ENCODE peak calls at places on chromosomes 6 and 20, in five cellular contexts. One of them, this sample, is unnamed. For H3K4me1 and H3K36me3, the result is how much of the 10 kb centered on the place peaks cover.

GRCh38 chr6:121756643-121757042 is 321.2 kb downstream of the GJA1 start:
- DNase-seq in body of pancreas: no peak
- DNase-seq in colonic mucosa: no peak
- DNase-seq in uterus: no peak
- DNase-seq in fibroblast of lung: no peak
- DNase-seq in this sample: no peak

GRCh38 chr6:44800171-44800671 is 412.7 kb downstream of the CDC5L start:
- DNase-seq in body of pancreas: peak
- DNase-seq in colonic mucosa: no peak
- DNase-seq in uterus: no peak
- DNase-seq in fibroblast of lung: peak
- DNase-seq in this sample: no peak

GRCh38 chr20:59183751-59184150 is 20.1 kb downstream of the ZNF831 start:
- DNase-seq in body of pancreas: no peak
- DNase-seq in colonic mucosa: no peak
- DNase-seq in uterus: no peak
- DNase-seq in fibroblast of lung: no peak
- DNase-seq in this sample: no peak

GRCh38 chr6:51495016-51495805 is 592.2 kb downstream of the PKHD1 start:
- DNase-seq in body of pancreas: peak
- DNase-seq in colonic mucosa: no peak
- DNase-seq in uterus: no peak
- DNase-seq in fibroblast of lung: no peak
- DNase-seq in this sample: no peak

GRCh38 chr6:148164645-148165044 is 178.0 kb upstream of the SASH1 start:
- DNase-seq in body of pancreas: no peak
- DNase-seq in colonic mucosa: no peak
- DNase-seq in uterus: no peak
- DNase-seq in fibroblast of lung: peak
- DNase-seq in this sample: no peak

GRCh38 chr6:101776919-101777350 is 383.4 kb downstream of the GRIK2 start:
- DNase-seq in body of pancreas: no peak
- DNase-seq in colonic mucosa: no peak
- DNase-seq in uterus: no peak
- DNase-seq in fibroblast of lung: no peak
- DNase-seq in this sample: peak

GRCh38 chr6:107812370-107812769 is 11.7 kb downstream of the SCML4 start:
- DNase-seq in body of pancreas: no peak
- DNase-seq in colonic mucosa: no peak
- DNase-seq in uterus: no peak
- DNase-seq in fibroblast of lung: no peak
- DNase-seq in this sample: no peak

GRCh38 chr6:21597706-21598273 is 4.2 kb downstream of the SOX4 start:
- DNase-seq in body of pancreas: peak
- DNase-seq in colonic mucosa: peak
- DNase-seq in uterus: no peak
- DNase-seq in fibroblast of lung: no peak
- DNase-seq in this sample: peak

GRCh38 chr6:37674161-37674560 is 23.5 kb downstream of the MDGA1 start:
- DNase-seq in body of pancreas: no peak
- DNase-seq in colonic mucosa: no peak
- DNase-seq in uterus: no peak
- DNase-seq in fibroblast of lung: no peak
- DNase-seq in this sample: peak

DNA sequence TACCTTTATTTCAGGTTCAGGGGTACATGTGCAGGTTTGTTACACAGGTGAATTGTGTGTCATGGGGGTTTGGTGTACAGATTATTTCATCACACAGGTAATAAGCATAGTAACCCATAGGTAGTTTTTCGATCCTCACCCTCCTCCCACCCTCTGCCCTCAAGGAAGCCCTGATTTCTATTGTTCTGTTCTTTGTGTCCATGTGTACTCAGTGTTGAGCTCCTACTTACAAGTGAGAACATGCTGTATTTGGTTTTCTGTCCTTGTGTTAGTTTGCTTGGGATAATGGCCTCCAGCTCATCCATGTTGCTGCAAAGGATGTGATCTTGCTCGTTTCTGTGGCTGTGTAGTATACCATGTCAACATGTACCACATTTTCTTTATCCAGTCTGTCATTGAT is 66.0 kb downstream of the STK4 start:
- DNase-seq in body of pancreas: no peak
- DNase-seq in colonic mucosa: no peak
- DNase-seq in uterus: no peak
- DNase-seq in fibroblast of lung: no peak
- DNase-seq in this sample: no peak
- H3K4me1 ChIP-seq in body of pancreas: under half
- H3K4me1 ChIP-seq in colonic mucosa: under half
- H3K4me1 ChIP-seq in uterus: under half
- H3K4me1 ChIP-seq in fibroblast of lung: under half
- H3K4me1 ChIP-seq in this sample: under half

GRCh38 chr6:158869604-158870417 is 50.6 kb upstream of the EZR start:
- DNase-seq in body of pancreas: peak
- DNase-seq in colonic mucosa: peak
- DNase-seq in uterus: peak
- DNase-seq in fibroblast of lung: peak
- DNase-seq in this sample: peak

GRCh38 chr6:158868122-158868480 is 48.9 kb upstream of the EZR start:
- DNase-seq in body of pancreas: no peak
- DNase-seq in colonic mucosa: no peak
- DNase-seq in uterus: no peak
- DNase-seq in fibroblast of lung: no peak
- DNase-seq in this sample: no peak

GRCh38 chr6:158869010-158869603 is 49.9 kb upstream of the EZR start:
- DNase-seq in body of pancreas: peak
- DNase-seq in colonic mucosa: no peak
- DNase-seq in uterus: peak
- DNase-seq in fibroblast of lung: peak
- DNase-seq in this sample: no peak

GRCh38 chr6:158865769-158866168 is 46.6 kb upstream of the EZR start:
- DNase-seq in body of pancreas: no peak
- DNase-seq in colonic mucosa: no peak
- DNase-seq in uterus: no peak
- DNase-seq in fibroblast of lung: no peak
- DNase-seq in this sample: no peak

DNA sequence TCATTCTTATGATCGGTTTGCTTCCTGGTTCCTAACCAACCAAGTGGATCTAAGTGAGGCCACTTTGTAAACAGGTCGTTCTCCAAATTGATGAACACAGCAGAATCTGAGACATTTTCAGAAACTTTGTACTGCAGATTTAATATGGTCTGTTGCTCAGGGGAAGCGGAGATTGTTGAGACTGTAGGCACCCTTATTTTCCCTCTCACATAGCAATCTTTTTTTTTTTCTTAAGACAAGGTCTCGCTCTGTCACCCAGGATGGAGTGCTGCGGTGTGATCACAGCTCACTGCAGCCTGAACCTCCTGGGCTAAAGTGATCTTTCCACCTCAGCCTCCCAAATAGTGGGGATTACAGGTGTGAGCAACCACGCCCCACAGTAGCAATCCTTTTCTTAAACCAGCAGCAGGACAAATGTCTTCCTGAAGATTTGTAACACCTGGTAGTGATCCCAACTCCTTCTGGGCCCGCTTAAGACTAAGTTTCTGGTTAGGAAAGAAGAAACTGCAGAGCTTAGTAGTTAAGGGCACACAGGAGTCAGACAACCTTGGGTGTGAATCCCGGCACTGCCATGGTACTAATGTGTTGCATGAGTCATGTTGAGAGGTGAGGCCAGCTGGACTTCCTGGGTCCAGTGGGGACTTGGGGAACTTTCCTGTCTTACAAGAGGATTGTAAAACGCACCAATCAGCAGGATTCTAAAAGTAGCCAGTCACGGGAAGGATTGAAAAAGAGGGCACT is 48.4 kb upstream of the EZR start:
- DNase-seq in body of pancreas: no peak
- DNase-seq in colonic mucosa: peak
- DNase-seq in uterus: no peak
- DNase-seq in fibroblast of lung: no peak
- DNase-seq in this sample: no peak
- H3K4me3 ChIP-seq in body of pancreas: no peak
- H3K4me3 ChIP-seq in colonic mucosa: no peak
- H3K4me3 ChIP-seq in uterus: no peak
- H3K4me3 ChIP-seq in fibroblast of lung: no peak
- H3K4me3 ChIP-seq in this sample: no peak

DNA sequence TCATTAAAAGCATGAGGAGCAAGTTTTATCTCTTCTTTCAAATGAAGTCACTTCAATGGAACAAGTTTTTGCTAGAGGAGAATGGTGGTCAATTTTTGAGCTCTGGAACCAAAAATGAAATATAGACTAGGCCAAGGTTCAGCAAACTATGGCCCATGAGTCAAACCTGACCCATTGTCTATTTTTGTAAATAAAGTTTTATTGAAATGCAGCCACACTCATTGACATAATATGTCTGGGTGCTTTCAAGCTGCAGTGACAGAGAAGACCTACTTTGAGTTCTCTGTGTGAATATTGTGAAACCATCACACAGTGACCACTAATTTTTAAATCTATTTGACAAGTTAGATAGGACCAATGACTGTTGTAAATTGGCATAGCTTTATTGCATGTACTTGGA is 13.4 kb downstream of the RAE1 start:
- DNase-seq in body of pancreas: no peak
- DNase-seq in colonic mucosa: no peak
- DNase-seq in uterus: no peak
- DNase-seq in fibroblast of lung: no peak
- DNase-seq in this sample: no peak
- H3K36me3 ChIP-seq in body of pancreas: under half
- H3K36me3 ChIP-seq in colonic mucosa: under half
- H3K36me3 ChIP-seq in uterus: under half
- H3K36me3 ChIP-seq in fibroblast of lung: under half
- H3K36me3 ChIP-seq in this sample: half or more

GRCh38 chr20:62999580-62999979 is 7.2 kb downstream of the BHLHE23 start:
- DNase-seq in body of pancreas: no peak
- DNase-seq in colonic mucosa: no peak
- DNase-seq in uterus: no peak
- DNase-seq in fibroblast of lung: no peak
- DNase-seq in this sample: no peak
- H3K4me1 ChIP-seq in body of pancreas: under half
- H3K4me1 ChIP-seq in colonic mucosa: under half
- H3K4me1 ChIP-seq in uterus: under half
- H3K4me1 ChIP-seq in fibroblast of lung: under half
- H3K4me1 ChIP-seq in this sample: under half

This sample was measured in HAP-1.